ENCODE peak calls at places on chromosomes 5 and 9, in eight cellular contexts. One of them, this sample, is unnamed.

GRCh38 chr9:83986765-83987401 is 6.3 kb downstream of the RMI1 start:
- DNase-seq in cardiac muscle cell: no peak
- DNase-seq in RWPE1: no peak
- DNase-seq in activated B cell treated with CpG ODN at 0.5 μM for 24 hours: no peak
- DNase-seq in stomach: peak
- DNase-seq in glutamatergic neuron: no peak
- DNase-seq in IMR-90: peak
- DNase-seq in suprapubic skin: no peak
- DNase-seq in this sample: no peak

GRCh38 chr9:11417782-11418181 is 805.0 kb upstream of the PTPRD start:
- DNase-seq in glutamatergic neuron: no peak
- DNase-seq in activated B cell treated with CpG ODN at 0.5 μM for 24 hours: no peak
- DNase-seq in RWPE1: no peak
- DNase-seq in IMR-90: no peak
- DNase-seq in suprapubic skin: no peak
- DNase-seq in cardiac muscle cell: peak
- DNase-seq in stomach: no peak
- DNase-seq in this sample: no peak

GRCh38 chr9:68808481-68808880 is 103.4 kb downstream of the PIP5K1B start:
- DNase-seq in glutamatergic neuron: no peak
- DNase-seq in cardiac muscle cell: no peak
- DNase-seq in RWPE1: no peak
- DNase-seq in suprapubic skin: no peak
- DNase-seq in stomach: no peak
- DNase-seq in activated B cell treated with CpG ODN at 0.5 μM for 24 hours: no peak
- DNase-seq in IMR-90: no peak
- DNase-seq in this sample: no peak

GRCh38 chr5:135095871-135096270 is 61.8 kb upstream of the PITX1 start:
- DNase-seq in suprapubic skin: peak
- DNase-seq in RWPE1: no peak
- DNase-seq in cardiac muscle cell: no peak
- DNase-seq in stomach: no peak
- DNase-seq in activated B cell treated with CpG ODN at 0.5 μM for 24 hours: no peak
- DNase-seq in IMR-90: no peak
- DNase-seq in glutamatergic neuron: no peak
- DNase-seq in this sample: peak

GRCh38 chr5:400282-401215 is 42.4 kb upstream of the EXOC3 start:
- DNase-seq in RWPE1: no peak
- DNase-seq in cardiac muscle cell: no peak
- DNase-seq in activated B cell treated with CpG ODN at 0.5 μM for 24 hours: no peak
- DNase-seq in suprapubic skin: peak
- DNase-seq in stomach: no peak
- DNase-seq in IMR-90: peak
- DNase-seq in glutamatergic neuron: no peak
- DNase-seq in this sample: no peak

GRCh38 chr9:123914517-123915199 is 15.3 kb downstream of the DENND1A start:
- DNase-seq in RWPE1: no peak
- DNase-seq in IMR-90: no peak
- DNase-seq in suprapubic skin: no peak
- DNase-seq in glutamatergic neuron: no peak
- DNase-seq in cardiac muscle cell: no peak
- DNase-seq in stomach: no peak
- DNase-seq in activated B cell treated with CpG ODN at 0.5 μM for 24 hours: no peak
- DNase-seq in this sample: no peak

GRCh38 chr5:135398160-135398854 is 724 bp downstream of the MACROH2A1 start:
- DNase-seq in stomach: peak
- DNase-seq in activated B cell treated with CpG ODN at 0.5 μM for 24 hours: peak
- DNase-seq in IMR-90: no peak
- DNase-seq in RWPE1: peak
- DNase-seq in cardiac muscle cell: peak
- DNase-seq in glutamatergic neuron: peak
- DNase-seq in suprapubic skin: no peak
- DNase-seq in this sample: no peak

GRCh38 chr9:70421272-70422180 is 7.1 kb upstream of the KLF9 start:
- DNase-seq in activated B cell treated with CpG ODN at 0.5 μM for 24 hours: no peak
- DNase-seq in glutamatergic neuron: no peak
- DNase-seq in cardiac muscle cell: no peak
- DNase-seq in IMR-90: peak
- DNase-seq in RWPE1: no peak
- DNase-seq in stomach: no peak
- DNase-seq in suprapubic skin: no peak
- DNase-seq in this sample: no peak

GRCh38 chr5:14816374-14816998 is 55.1 kb downstream of the ANKH start:
- DNase-seq in suprapubic skin: no peak
- DNase-seq in cardiac muscle cell: no peak
- DNase-seq in IMR-90: no peak
- DNase-seq in RWPE1: peak
- DNase-seq in stomach: no peak
- DNase-seq in activated B cell treated with CpG ODN at 0.5 μM for 24 hours: no peak
- DNase-seq in glutamatergic neuron: no peak
- DNase-seq in this sample: no peak

GRCh38 chr9:34522971-34523797 is at the start of gene ENHO:
- DNase-seq in IMR-90: peak
- DNase-seq in stomach: peak
- DNase-seq in activated B cell treated with CpG ODN at 0.5 μM for 24 hours: peak
- DNase-seq in RWPE1: peak
- DNase-seq in glutamatergic neuron: peak
- DNase-seq in cardiac muscle cell: peak
- DNase-seq in suprapubic skin: peak
- DNase-seq in this sample: peak

GRCh38 chr5:134024811-134025210 is 20.0 kb upstream of the VDAC1 start:
- DNase-seq in cardiac muscle cell: no peak
- DNase-seq in stomach: no peak
- DNase-seq in RWPE1: no peak
- DNase-seq in suprapubic skin: no peak
- DNase-seq in IMR-90: no peak
- DNase-seq in activated B cell treated with CpG ODN at 0.5 μM for 24 hours: no peak
- DNase-seq in glutamatergic neuron: no peak
- DNase-seq in this sample: no peak

GRCh38 chr5:43555895-43556606 is 826 bp downstream of the PAIP1 start:
- DNase-seq in RWPE1: peak
- DNase-seq in activated B cell treated with CpG ODN at 0.5 μM for 24 hours: no peak
- DNase-seq in glutamatergic neuron: peak
- DNase-seq in stomach: peak
- DNase-seq in suprapubic skin: peak
- DNase-seq in IMR-90: peak
- DNase-seq in cardiac muscle cell: peak
- DNase-seq in this sample: peak

GRCh38 chr5:160438316-160439204 is 16.9 kb downstream of the PTTG1 start:
- DNase-seq in cardiac muscle cell: peak
- DNase-seq in glutamatergic neuron: peak
- DNase-seq in RWPE1: peak
- DNase-seq in suprapubic skin: no peak
- DNase-seq in activated B cell treated with CpG ODN at 0.5 μM for 24 hours: peak
- DNase-seq in stomach: peak
- DNase-seq in IMR-90: peak
- DNase-seq in this sample: peak

GRCh38 chr5:53331463-53331862 is 149.0 kb upstream of the FST start:
- DNase-seq in glutamatergic neuron: no peak
- DNase-seq in activated B cell treated with CpG ODN at 0.5 μM for 24 hours: no peak
- DNase-seq in stomach: no peak
- DNase-seq in cardiac muscle cell: no peak
- DNase-seq in RWPE1: peak
- DNase-seq in suprapubic skin: no peak
- DNase-seq in IMR-90: peak
- DNase-seq in this sample: no peak

GRCh38 chr9:13377286-13377925 is 97.9 kb upstream of the MPDZ start:
- DNase-seq in stomach: no peak
- DNase-seq in suprapubic skin: no peak
- DNase-seq in RWPE1: no peak
- DNase-seq in glutamatergic neuron: no peak
- DNase-seq in cardiac muscle cell: no peak
- DNase-seq in activated B cell treated with CpG ODN at 0.5 μM for 24 hours: no peak
- DNase-seq in IMR-90: no peak
- DNase-seq in this sample: no peak

GRCh38 chr9:130185494-130186005 is 13.3 kb downstream of the NCS1 start:
- DNase-seq in glutamatergic neuron: peak
- DNase-seq in IMR-90: peak
- DNase-seq in cardiac muscle cell: peak
- DNase-seq in suprapubic skin: no peak
- DNase-seq in activated B cell treated with CpG ODN at 0.5 μM for 24 hours: no peak
- DNase-seq in RWPE1: no peak
- DNase-seq in stomach: no peak
- DNase-seq in this sample: no peak

GRCh38 chr9:121281614-121282291 is 13.8 kb downstream of the GSN start:
- DNase-seq in activated B cell treated with CpG ODN at 0.5 μM for 24 hours: no peak
- DNase-seq in IMR-90: peak
- DNase-seq in stomach: peak
- DNase-seq in suprapubic skin: peak
- DNase-seq in RWPE1: peak
- DNase-seq in glutamatergic neuron: no peak
- DNase-seq in cardiac muscle cell: peak
- DNase-seq in this sample: no peak
- TF ChIP-seq CTCF in activated B cell treated with CpG ODN at 0.5 μM for 24 hours: no peak
- TF ChIP-seq CTCF in IMR-90: no peak
- TF ChIP-seq CTCF in stomach: no peak
- TF ChIP-seq CTCF in suprapubic skin: no peak
- TF ChIP-seq CTCF in RWPE1: no peak
- TF ChIP-seq CTCF in glutamatergic neuron: no peak
- TF ChIP-seq CTCF in cardiac muscle cell: no peak
- TF ChIP-seq CTCF in this sample: no peak

GRCh38 chr5:90866333-90866732 is 307.7 kb downstream of the ADGRV1 start:
- DNase-seq in glutamatergic neuron: no peak
- DNase-seq in suprapubic skin: no peak
- DNase-seq in RWPE1: peak
- DNase-seq in cardiac muscle cell: peak
- DNase-seq in activated B cell treated with CpG ODN at 0.5 μM for 24 hours: no peak
- DNase-seq in IMR-90: peak
- DNase-seq in stomach: no peak
- DNase-seq in this sample: no peak
- TF ChIP-seq CTCF in glutamatergic neuron: peak
- TF ChIP-seq CTCF in suprapubic skin: no peak
- TF ChIP-seq CTCF in RWPE1: peak
- TF ChIP-seq CTCF in cardiac muscle cell: peak
- TF ChIP-seq CTCF in activated B cell treated with CpG ODN at 0.5 μM for 24 hours: no peak
- TF ChIP-seq CTCF in IMR-90: peak
- TF ChIP-seq CTCF in stomach: no peak
- TF ChIP-seq CTCF in this sample: peak

GRCh38 chr5:35816881-35817521 is 39.7 kb upstream of the IL7R start:
- DNase-seq in stomach: no peak
- DNase-seq in glutamatergic neuron: no peak
- DNase-seq in suprapubic skin: no peak
- DNase-seq in activated B cell treated with CpG ODN at 0.5 μM for 24 hours: no peak
- DNase-seq in RWPE1: no peak
- DNase-seq in IMR-90: no peak
- DNase-seq in cardiac muscle cell: no peak
- DNase-seq in this sample: no peak

GRCh38 chr5:35811108-35811741 is 45.5 kb upstream of the IL7R start:
- DNase-seq in glutamatergic neuron: no peak
- DNase-seq in cardiac muscle cell: no peak
- DNase-seq in suprapubic skin: no peak
- DNase-seq in activated B cell treated with CpG ODN at 0.5 μM for 24 hours: no peak
- DNase-seq in stomach: no peak
- DNase-seq in RWPE1: no peak
- DNase-seq in IMR-90: peak
- DNase-seq in this sample: no peak

GRCh38 chr5:35813456-35813855 is 43.2 kb upstream of the IL7R start:
- DNase-seq in glutamatergic neuron: no peak
- DNase-seq in suprapubic skin: no peak
- DNase-seq in IMR-90: peak
- DNase-seq in activated B cell treated with CpG ODN at 0.5 μM for 24 hours: no peak
- DNase-seq in RWPE1: no peak
- DNase-seq in stomach: no peak
- DNase-seq in cardiac muscle cell: no peak
- DNase-seq in this sample: no peak

GRCh38 chr5:35819026-35819425 is 37.7 kb upstream of the IL7R start:
- DNase-seq in IMR-90: no peak
- DNase-seq in glutamatergic neuron: no peak
- DNase-seq in activated B cell treated with CpG ODN at 0.5 μM for 24 hours: no peak
- DNase-seq in cardiac muscle cell: no peak
- DNase-seq in suprapubic skin: no peak
- DNase-seq in stomach: no peak
- DNase-seq in RWPE1: no peak
- DNase-seq in this sample: no peak

DNA sequence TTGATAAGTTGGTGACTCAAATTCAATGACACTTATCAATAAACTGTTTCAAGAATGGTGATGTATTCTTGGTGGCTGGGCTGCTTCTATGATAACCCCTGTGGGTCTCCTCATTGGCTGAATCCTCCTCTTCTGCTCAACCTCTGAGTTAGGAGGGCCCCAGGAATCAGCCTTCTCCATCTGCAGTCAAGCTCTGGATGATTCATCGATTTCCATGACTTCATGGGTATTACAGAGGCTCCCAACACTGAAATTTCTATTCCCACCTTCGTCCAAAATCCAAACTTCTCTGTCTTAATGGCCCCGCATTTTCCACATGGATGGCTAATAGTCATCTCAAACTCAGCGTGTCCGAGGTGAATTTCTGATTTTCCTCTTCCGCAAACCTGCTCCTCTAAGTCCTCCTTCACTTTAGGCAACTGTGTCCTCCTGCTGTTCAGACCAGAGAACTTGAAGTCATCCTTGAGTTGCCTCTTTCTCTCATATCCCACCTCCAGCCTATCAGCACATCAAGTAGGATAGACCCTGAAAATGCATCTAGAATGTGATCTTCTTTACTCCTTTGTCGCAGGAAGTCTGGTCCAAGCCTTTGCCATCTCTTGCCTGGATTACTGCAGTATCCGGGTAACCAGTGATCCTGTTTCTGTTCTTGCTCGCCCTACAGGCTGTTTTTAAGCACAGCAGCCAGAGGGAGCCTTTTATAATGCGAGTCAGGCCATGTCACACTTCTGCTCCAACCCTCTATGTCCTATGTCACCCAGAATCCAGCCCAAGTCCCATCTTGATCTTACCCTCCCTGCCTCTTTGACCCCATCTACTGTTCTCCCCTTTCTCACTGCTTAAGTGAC is 41.4 kb upstream of the IL7R start:
- DNase-seq in RWPE1: peak
- DNase-seq in cardiac muscle cell: peak
- DNase-seq in glutamatergic neuron: peak
- DNase-seq in suprapubic skin: no peak
- DNase-seq in IMR-90: no peak
- DNase-seq in stomach: no peak
- DNase-seq in activated B cell treated with CpG ODN at 0.5 μM for 24 hours: no peak
- DNase-seq in this sample: no peak
- TF ChIP-seq CTCF in RWPE1: peak
- TF ChIP-seq CTCF in cardiac muscle cell: peak
- TF ChIP-seq CTCF in glutamatergic neuron: peak
- TF ChIP-seq CTCF in suprapubic skin: no peak
- TF ChIP-seq CTCF in IMR-90: peak
- TF ChIP-seq CTCF in stomach: no peak
- TF ChIP-seq CTCF in activated B cell treated with CpG ODN at 0.5 μM for 24 hours: no peak
- TF ChIP-seq CTCF in this sample: no peak

GRCh38 chr5:67844937-67845336 is 370.6 kb upstream of the PIK3R1 start:
- DNase-seq in IMR-90: no peak
- DNase-seq in cardiac muscle cell: no peak
- DNase-seq in RWPE1: no peak
- DNase-seq in stomach: no peak
- DNase-seq in activated B cell treated with CpG ODN at 0.5 μM for 24 hours: no peak
- DNase-seq in suprapubic skin: no peak
- DNase-seq in glutamatergic neuron: no peak
- DNase-seq in this sample: no peak

DNA sequence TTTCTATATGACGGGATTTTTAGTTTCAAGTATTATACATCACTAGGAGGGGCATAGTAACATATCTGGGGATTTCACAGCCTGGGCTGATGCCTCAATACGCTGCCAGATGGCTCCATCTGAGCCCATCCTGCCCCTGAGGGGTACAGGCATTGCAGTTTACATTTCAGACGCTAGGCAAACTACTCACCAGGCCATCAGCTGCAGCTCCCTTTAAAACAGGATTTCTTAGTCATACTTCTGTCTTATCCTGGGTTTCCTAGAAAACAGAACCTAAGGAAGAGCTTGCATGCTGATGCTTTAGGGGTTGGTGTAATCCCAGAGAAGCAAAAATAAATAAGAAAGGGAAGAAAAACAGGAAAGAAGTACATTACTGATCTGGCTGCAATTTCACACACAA is 372.8 kb upstream of the PIK3R1 start:
- DNase-seq in cardiac muscle cell: peak
- DNase-seq in stomach: no peak
- DNase-seq in glutamatergic neuron: peak
- DNase-seq in activated B cell treated with CpG ODN at 0.5 μM for 24 hours: no peak
- DNase-seq in suprapubic skin: no peak
- DNase-seq in RWPE1: peak
- DNase-seq in IMR-90: no peak
- DNase-seq in this sample: no peak
- TF ChIP-seq CTCF in cardiac muscle cell: peak
- TF ChIP-seq CTCF in stomach: no peak
- TF ChIP-seq CTCF in glutamatergic neuron: peak
- TF ChIP-seq CTCF in activated B cell treated with CpG ODN at 0.5 μM for 24 hours: no peak
- TF ChIP-seq CTCF in suprapubic skin: no peak
- TF ChIP-seq CTCF in RWPE1: no peak
- TF ChIP-seq CTCF in IMR-90: no peak
- TF ChIP-seq CTCF in this sample: no peak

This sample was measured in CD14-positive monocyte.